ENCODE peak calls at places on chromosome 3, in six cellular contexts. One of them, this sample, is unnamed.

GRCh38 chr3:181855825-181856224 is 144.1 kb downstream of the SOX2 start:
- DNase-seq in K562: no peak
- DNase-seq in HCT116: no peak
- DNase-seq in SK-N-SH: no peak
- DNase-seq in HepG2: no peak
- DNase-seq in H1: no peak
- DNase-seq in this sample: no peak

GRCh38 chr3:140258222-140258724 is 323.3 kb downstream of the CLSTN2 start:
- DNase-seq in H1: no peak
- DNase-seq in SK-N-SH: no peak
- DNase-seq in HepG2: no peak
- DNase-seq in K562: no peak
- DNase-seq in HCT116: no peak
- DNase-seq in this sample: no peak

GRCh38 chr3:153734777-153735551 is 386.2 kb upstream of the ARHGEF26 start:
- DNase-seq in SK-N-SH: no peak
- DNase-seq in HCT116: no peak
- DNase-seq in K562: no peak
- DNase-seq in HepG2: peak
- DNase-seq in H1: no peak
- DNase-seq in this sample: no peak

GRCh38 chr3:157290761-157291160 is 130.8 kb upstream of the CCNL1 start:
- DNase-seq in H1: no peak
- DNase-seq in HCT116: no peak
- DNase-seq in K562: no peak
- DNase-seq in SK-N-SH: no peak
- DNase-seq in HepG2: no peak
- DNase-seq in this sample: no peak

GRCh38 chr3:190566043-190566933 is 52.4 kb downstream of the IL1RAP start:
- DNase-seq in HCT116: peak
- DNase-seq in HepG2: peak
- DNase-seq in K562: no peak
- DNase-seq in H1: no peak
- DNase-seq in SK-N-SH: peak
- DNase-seq in this sample: no peak

GRCh38 chr3:65422154-65422553 is 616.6 kb downstream of the MAGI1 start:
- DNase-seq in HCT116: no peak
- DNase-seq in K562: no peak
- DNase-seq in SK-N-SH: no peak
- DNase-seq in HepG2: no peak
- DNase-seq in H1: no peak
- DNase-seq in this sample: no peak

GRCh38 chr3:170320471-170321121 is 36.9 kb upstream of the SKIL start:
- DNase-seq in K562: no peak
- DNase-seq in H1: no peak
- DNase-seq in HepG2: no peak
- DNase-seq in SK-N-SH: no peak
- DNase-seq in HCT116: no peak
- DNase-seq in this sample: no peak

GRCh38 chr3:156216852-156217251 is 96.5 kb downstream of the KCNAB1 start:
- DNase-seq in HepG2: peak
- DNase-seq in SK-N-SH: no peak
- DNase-seq in HCT116: no peak
- DNase-seq in K562: no peak
- DNase-seq in H1: no peak
- DNase-seq in this sample: peak

GRCh38 chr3:39267631-39268553 is 11.9 kb downstream of the CX3CR1 start:
- DNase-seq in H1: no peak
- DNase-seq in HCT116: no peak
- DNase-seq in HepG2: no peak
- DNase-seq in K562: no peak
- DNase-seq in SK-N-SH: no peak
- DNase-seq in this sample: no peak

GRCh38 chr3:146679191-146679590 is 74.0 kb upstream of the PLSCR5 start:
- DNase-seq in K562: no peak
- DNase-seq in HepG2: no peak
- DNase-seq in SK-N-SH: no peak
- DNase-seq in H1: no peak
- DNase-seq in HCT116: no peak
- DNase-seq in this sample: no peak

GRCh38 chr3:186798239-186798638 is 8.0 kb downstream of the RFC4 start:
- DNase-seq in K562: no peak
- DNase-seq in SK-N-SH: no peak
- DNase-seq in H1: no peak
- DNase-seq in HCT116: no peak
- DNase-seq in HepG2: no peak
- DNase-seq in this sample: no peak

GRCh38 chr3:190345027-190345821 is 23.0 kb upstream of the CLDN1 start:
- DNase-seq in H1: no peak
- DNase-seq in HCT116: no peak
- DNase-seq in K562: no peak
- DNase-seq in SK-N-SH: no peak
- DNase-seq in HepG2: peak
- DNase-seq in this sample: peak

GRCh38 chr3:58635371-58636285 is 30.9 kb downstream of the FAM3D start:
- DNase-seq in HCT116: no peak
- DNase-seq in SK-N-SH: no peak
- DNase-seq in H1: no peak
- DNase-seq in K562: no peak
- DNase-seq in HepG2: no peak
- DNase-seq in this sample: no peak

GRCh38 chr3:69867941-69868505 is 128.8 kb downstream of the MITF start:
- DNase-seq in HCT116: no peak
- DNase-seq in SK-N-SH: no peak
- DNase-seq in HepG2: no peak
- DNase-seq in K562: no peak
- DNase-seq in H1: no peak
- DNase-seq in this sample: no peak

GRCh38 chr3:128071771-128072453 is 19.7 kb downstream of the SEC61A1 start:
- DNase-seq in K562: no peak
- DNase-seq in HepG2: no peak
- DNase-seq in H1: no peak
- DNase-seq in HCT116: no peak
- DNase-seq in SK-N-SH: no peak
- DNase-seq in this sample: no peak

GRCh38 chr3:182092662-182093262 is 381.0 kb downstream of the SOX2 start:
- DNase-seq in SK-N-SH: no peak
- DNase-seq in K562: no peak
- DNase-seq in H1: no peak
- DNase-seq in HepG2: no peak
- DNase-seq in HCT116: no peak
- DNase-seq in this sample: no peak

GRCh38 chr3:150635526-150635925 is 32.4 kb downstream of the SELENOT start:
- DNase-seq in H1: no peak
- DNase-seq in SK-N-SH: no peak
- DNase-seq in HCT116: no peak
- DNase-seq in HepG2: no peak
- DNase-seq in K562: no peak
- DNase-seq in this sample: no peak

GRCh38 chr3:196518999-196519737 is 4.0 kb upstream of the SMCO1 start:
- DNase-seq in SK-N-SH: peak
- DNase-seq in HCT116: peak
- DNase-seq in H1: peak
- DNase-seq in HepG2: peak
- DNase-seq in K562: peak
- DNase-seq in this sample: peak

GRCh38 chr3:196523841-196524240 is 8.7 kb upstream of the SMCO1 start:
- DNase-seq in HCT116: no peak
- DNase-seq in K562: no peak
- DNase-seq in HepG2: no peak
- DNase-seq in SK-N-SH: no peak
- DNase-seq in H1: no peak
- DNase-seq in this sample: no peak

GRCh38 chr3:196517142-196517808 is 2.1 kb upstream of the SMCO1 start:
- DNase-seq in HepG2: no peak
- DNase-seq in HCT116: no peak
- DNase-seq in K562: peak
- DNase-seq in SK-N-SH: no peak
- DNase-seq in H1: no peak
- DNase-seq in this sample: no peak

GRCh38 chr3:196517919-196518318 is 2.8 kb upstream of the SMCO1 start:
- DNase-seq in K562: no peak
- DNase-seq in SK-N-SH: no peak
- DNase-seq in HCT116: no peak
- DNase-seq in HepG2: no peak
- DNase-seq in H1: no peak
- DNase-seq in this sample: peak

DNA sequence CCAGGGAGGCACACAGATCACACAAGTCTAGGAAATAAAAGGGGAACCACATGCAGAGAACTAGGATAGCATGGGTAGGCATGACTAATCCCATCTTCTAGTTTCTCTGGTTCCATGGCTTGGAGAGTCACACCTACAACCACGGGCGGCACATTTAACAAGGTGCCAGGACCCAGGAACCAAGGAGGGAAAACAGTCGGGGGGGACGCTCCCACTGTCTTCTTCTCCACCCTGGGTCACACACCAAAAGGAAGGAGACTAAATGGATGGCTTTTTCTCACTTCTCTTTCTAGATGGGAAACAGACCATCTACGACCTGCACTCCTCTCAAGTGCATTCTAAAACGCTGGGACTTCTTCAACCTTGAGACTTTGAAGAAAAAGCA is 4.6 kb upstream of the SMCO1 start:
- DNase-seq in K562: no peak
- DNase-seq in SK-N-SH: no peak
- DNase-seq in H1: no peak
- DNase-seq in HepG2: no peak
- DNase-seq in HCT116: no peak
- DNase-seq in this sample: no peak
- TF ChIP-seq JUND in K562: no peak
- TF ChIP-seq JUND in SK-N-SH: no peak
- TF ChIP-seq JUND in H1: no peak
- TF ChIP-seq JUND in HepG2: no peak
- TF ChIP-seq JUND in HCT116: no peak
- TF ChIP-seq JUND in this sample: no peak

GRCh38 chr3:32249184-32249782 is 10.8 kb downstream of the CMTM8 start:
- DNase-seq in SK-N-SH: no peak
- DNase-seq in HepG2: no peak
- DNase-seq in HCT116: peak
- DNase-seq in H1: no peak
- DNase-seq in K562: no peak
- DNase-seq in this sample: peak
- TF ChIP-seq JUND in SK-N-SH: peak
- TF ChIP-seq JUND in HepG2: no peak
- TF ChIP-seq JUND in HCT116: peak
- TF ChIP-seq JUND in H1: no peak
- TF ChIP-seq JUND in K562: no peak
- TF ChIP-seq JUND in this sample: no peak

GRCh38 chr3:177899275-177900067 is 636.8 kb upstream of the KCNMB2 start:
- DNase-seq in HepG2: no peak
- DNase-seq in H1: no peak
- DNase-seq in HCT116: no peak
- DNase-seq in K562: no peak
- DNase-seq in SK-N-SH: no peak
- DNase-seq in this sample: no peak

GRCh38 chr3:177894021-177894690 is 642.1 kb upstream of the KCNMB2 start:
- DNase-seq in HCT116: no peak
- DNase-seq in H1: no peak
- DNase-seq in HepG2: no peak
- DNase-seq in SK-N-SH: no peak
- DNase-seq in K562: no peak
- DNase-seq in this sample: no peak

GRCh38 chr3:177893321-177893720 is 642.9 kb upstream of the KCNMB2 start:
- DNase-seq in HepG2: no peak
- DNase-seq in SK-N-SH: no peak
- DNase-seq in HCT116: peak
- DNase-seq in H1: no peak
- DNase-seq in K562: no peak
- DNase-seq in this sample: peak

DNA sequence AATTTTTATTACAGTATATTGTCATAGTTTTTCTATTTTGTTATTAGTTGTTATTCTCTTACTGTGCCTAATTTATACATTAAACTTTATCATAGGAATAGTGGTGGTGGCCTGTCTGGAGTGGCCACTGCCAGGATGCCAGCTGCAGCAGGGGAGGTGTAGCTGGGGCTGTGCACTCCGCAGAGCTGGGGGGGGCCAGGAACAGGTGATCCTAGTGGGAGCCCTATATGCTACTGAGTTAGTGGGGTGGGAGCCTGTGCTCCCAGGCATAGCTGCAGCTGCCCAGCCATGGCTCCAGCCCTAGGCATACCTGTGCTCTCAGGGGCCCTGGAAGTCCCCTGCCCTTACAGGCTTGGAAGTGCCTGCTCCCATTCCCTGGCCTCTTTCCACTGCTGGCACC is 638.1 kb upstream of the KCNMB2 start:
- DNase-seq in HCT116: no peak
- DNase-seq in K562: no peak
- DNase-seq in SK-N-SH: no peak
- DNase-seq in H1: no peak
- DNase-seq in HepG2: no peak
- DNase-seq in this sample: no peak
- TF ChIP-seq JUND in HCT116: no peak
- TF ChIP-seq JUND in K562: no peak
- TF ChIP-seq JUND in SK-N-SH: no peak
- TF ChIP-seq JUND in H1: no peak
- TF ChIP-seq JUND in HepG2: no peak
- TF ChIP-seq JUND in this sample: no peak

DNA sequence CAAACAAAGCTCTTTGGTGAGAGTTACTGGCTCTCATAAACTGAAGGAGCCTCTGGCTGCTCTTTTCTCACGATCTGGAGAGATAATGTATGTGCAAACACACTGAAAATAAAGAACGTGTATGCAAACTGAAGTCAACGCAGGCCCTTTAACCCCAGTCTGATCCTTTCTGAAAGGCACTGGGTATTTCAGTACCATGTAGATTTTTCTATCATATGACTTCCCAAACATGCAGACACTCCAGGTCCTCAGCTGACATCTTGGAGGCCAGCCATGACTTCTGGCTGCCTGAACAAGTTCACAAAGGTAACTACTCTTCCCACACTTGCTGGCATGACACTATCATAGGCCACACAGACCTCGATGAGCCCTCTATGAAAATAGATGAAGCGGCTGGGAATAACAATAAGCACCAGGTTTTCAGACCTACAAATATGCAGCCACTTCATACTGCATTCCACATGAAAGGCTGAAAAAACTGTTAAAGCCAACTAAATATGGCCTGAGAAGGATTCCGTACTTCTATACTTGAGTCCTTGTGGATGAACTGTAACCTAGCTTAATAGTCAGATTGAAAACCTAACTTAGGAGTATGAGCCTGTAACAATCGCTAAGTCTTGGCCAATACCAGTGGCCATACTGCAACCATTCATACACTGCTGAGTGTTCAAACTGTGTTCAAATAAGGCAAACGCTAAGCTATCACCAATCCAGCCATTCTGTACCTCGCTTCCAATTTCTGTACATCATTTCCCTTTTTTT is 121.3 kb downstream of the THRB start:
- DNase-seq in HepG2: peak
- DNase-seq in HCT116: no peak
- DNase-seq in K562: no peak
- DNase-seq in SK-N-SH: no peak
- DNase-seq in H1: no peak
- DNase-seq in this sample: peak
- TF ChIP-seq JUND in HepG2: no peak
- TF ChIP-seq JUND in HCT116: no peak
- TF ChIP-seq JUND in K562: no peak
- TF ChIP-seq JUND in SK-N-SH: no peak
- TF ChIP-seq JUND in H1: no peak
- TF ChIP-seq JUND in this sample: no peak